ENCODE peak calls at places on chromosome 22, in four cellular contexts. X is progenitor cell of endocrine pancreas, V is lower leg skin, T is left ventricle myocardium inferior. E is an unnamed sample.

GRCh38 chr22:40620464-40621046 is 16.0 kb downstream of the MRTFA start:
- DNase-seq in X (no peak), V (no peak), T (no peak), E (no peak)

GRCh38 chr22:45777852-45778172 is 106.2 kb downstream of the ATXN10 start:
- DNase-seq in X (no peak), V (no peak), T (no peak), E (no peak)

GRCh38 chr22:41177040-41177625 is 28.0 kb upstream of the L3MBTL2 start:
- DNase-seq in X (no peak), V (no peak), T (no peak), E (no peak)

GRCh38 chr22:45969414-45969799 is 7.6 kb downstream of the WNT7B start:
- DNase-seq in X (no peak), V (no peak), T (no peak), E (peak; percentile 77)

GRCh38 chr22:31199187-31199586 is 12.9 kb upstream of the LIMK2 start:
- DNase-seq in X (no peak), V (no peak), T (no peak), E (no peak)

GRCh38 chr22:19942071-19942885 is 660 bp upstream of the TXNRD2 start:
- DNase-seq in X (no peak), V (no peak), T (no peak), E (no peak)

GRCh38 chr22:41816241-41816640 is 15.8 kb downstream of the CCDC134 start:
- DNase-seq in X (no peak), V (no peak), T (no peak), E (no peak)

GRCh38 chr22:46681010-46681409 is 57.0 kb downstream of the CERK start:
- DNase-seq in X (no peak), V (no peak), T (no peak), E (no peak)

GRCh38 chr22:48492371-48493320 is 1335.0 kb downstream of the BRD1 start:
- DNase-seq in X (peak; percentile 37), V (peak; percentile 90), T (peak; percentile 31), E (peak; percentile 56)

GRCh38 chr22:45185718-45186511 is 22.2 kb downstream of the NUP50 start:
- DNase-seq in X (no peak), V (no peak), T (no peak), E (no peak)

GRCh38 chr22:48711031-48711431 is 1116.6 kb downstream of the BRD1 start:
- DNase-seq in X (no peak), V (no peak), T (peak; percentile 1), E (no peak)

GRCh38 chr22:24420977-24421343 is 6.4 kb upstream of the ADORA2A start:
- DNase-seq in X (no peak), V (peak; percentile 85), T (no peak), E (no peak)

GRCh38 chr22:24420072-24420976 is 7.1 kb upstream of the ADORA2A start:
- DNase-seq in X (no peak), V (peak; percentile 86), T (no peak), E (peak; percentile 80)

GRCh38 chr22:24419480-24419860 is 7.9 kb upstream of the ADORA2A start:
- DNase-seq in X (no peak), V (no peak), T (no peak), E (no peak)

GRCh38 chr22:24422078-24422665 is 5.2 kb upstream of the ADORA2A start:
- DNase-seq in X (no peak), V (no peak), T (no peak), E (no peak)

DNA sequence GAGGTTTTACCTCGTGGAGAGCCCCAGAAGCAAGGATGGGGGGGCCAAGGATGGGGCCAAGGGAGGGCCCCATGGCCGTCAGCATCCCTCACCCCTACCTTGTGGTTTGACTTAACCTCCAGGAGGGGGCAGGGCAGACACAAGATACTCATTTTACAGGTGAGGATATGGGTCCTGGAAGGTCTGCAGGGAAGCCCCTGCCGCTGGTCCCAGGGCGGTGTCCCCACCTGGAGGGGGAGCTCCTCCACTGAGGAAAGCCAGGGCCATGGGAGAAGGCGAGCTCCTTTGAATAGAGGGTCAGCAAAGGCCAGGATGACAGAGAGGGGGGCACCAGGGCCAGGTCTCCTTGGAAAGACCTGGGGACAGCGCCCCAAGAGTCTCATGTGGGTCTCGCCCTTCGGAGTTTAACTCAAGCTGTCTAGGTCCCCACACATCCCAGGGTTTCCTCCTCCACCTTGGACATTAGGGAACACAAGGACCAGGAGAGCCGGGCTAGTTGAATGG is 5.9 kb upstream of the ADORA2A start:
- DNase-seq in X (no peak), V (no peak), T (no peak), E (no peak)
- TF ChIP-seq CTCF in X (peak; percentile 61), V (no peak), T (no peak), E (peak; percentile 15)

GRCh38 chr22:28889625-28890024 is 6.3 kb downstream of the ZNRF3 start:
- DNase-seq in X (no peak), V (peak; percentile 17), T (no peak), E (no peak)

GRCh38 chr22:28885939-28886338 is 2.6 kb downstream of the ZNRF3 start:
- DNase-seq in X (no peak), V (peak; percentile 7), T (no peak), E (no peak)

GRCh38 chr22:28884754-28885375 is 1.5 kb downstream of the ZNRF3 start:
- DNase-seq in X (no peak), V (no peak), T (no peak), E (no peak)

GRCh38 chr22:28891156-28891733 is 7.9 kb downstream of the ZNRF3 start:
- DNase-seq in X (no peak), V (peak; percentile 6), T (no peak), E (no peak)

DNA sequence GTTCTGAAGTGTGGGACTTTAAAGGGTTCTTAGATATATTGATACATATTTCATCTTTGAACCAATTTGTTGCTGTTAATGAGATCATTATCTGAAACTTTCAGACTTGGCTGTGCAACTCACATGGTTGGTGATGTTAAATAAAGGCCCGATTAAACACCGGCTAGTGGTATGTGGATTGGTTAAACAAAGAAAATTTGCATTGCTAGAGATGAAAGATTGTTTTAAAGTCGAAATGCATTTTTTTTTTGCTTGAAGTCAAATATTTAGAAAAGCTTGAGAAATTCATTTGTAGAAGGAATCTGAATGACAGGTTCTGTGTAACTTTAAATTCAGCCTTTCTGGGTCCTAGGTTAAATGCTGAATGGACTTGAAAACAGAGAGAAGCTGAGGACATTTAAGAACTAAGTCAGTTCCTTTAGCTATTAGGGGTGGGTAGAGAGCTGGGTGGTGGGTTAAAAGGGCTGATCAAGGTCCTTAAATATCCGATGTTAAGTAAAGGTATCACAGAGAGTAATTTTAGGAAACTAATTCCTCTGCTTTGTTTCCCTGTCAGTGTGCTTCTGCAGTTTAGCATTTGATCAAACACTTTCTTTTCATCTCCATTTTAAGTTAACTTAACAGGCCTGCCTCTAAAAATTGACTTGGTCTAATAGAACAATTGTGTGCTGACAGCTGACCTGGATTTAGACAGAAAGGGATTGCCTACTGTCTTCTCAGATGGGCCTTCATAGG is 4.5 kb downstream of the ZNRF3 start:
- DNase-seq in X (no peak), V (no peak), T (no peak), E (no peak)
- TF ChIP-seq CTCF in X (no peak), V (no peak), T (no peak), E (no peak)

GRCh38 chr22:38078046-38078840 is 5.7 kb downstream of the SLC16A8 start:
- DNase-seq in X (no peak), V (no peak), T (no peak), E (peak; percentile 59)
- TF ChIP-seq CTCF in X (no peak), V (no peak), T (no peak), E (no peak)

DNA sequence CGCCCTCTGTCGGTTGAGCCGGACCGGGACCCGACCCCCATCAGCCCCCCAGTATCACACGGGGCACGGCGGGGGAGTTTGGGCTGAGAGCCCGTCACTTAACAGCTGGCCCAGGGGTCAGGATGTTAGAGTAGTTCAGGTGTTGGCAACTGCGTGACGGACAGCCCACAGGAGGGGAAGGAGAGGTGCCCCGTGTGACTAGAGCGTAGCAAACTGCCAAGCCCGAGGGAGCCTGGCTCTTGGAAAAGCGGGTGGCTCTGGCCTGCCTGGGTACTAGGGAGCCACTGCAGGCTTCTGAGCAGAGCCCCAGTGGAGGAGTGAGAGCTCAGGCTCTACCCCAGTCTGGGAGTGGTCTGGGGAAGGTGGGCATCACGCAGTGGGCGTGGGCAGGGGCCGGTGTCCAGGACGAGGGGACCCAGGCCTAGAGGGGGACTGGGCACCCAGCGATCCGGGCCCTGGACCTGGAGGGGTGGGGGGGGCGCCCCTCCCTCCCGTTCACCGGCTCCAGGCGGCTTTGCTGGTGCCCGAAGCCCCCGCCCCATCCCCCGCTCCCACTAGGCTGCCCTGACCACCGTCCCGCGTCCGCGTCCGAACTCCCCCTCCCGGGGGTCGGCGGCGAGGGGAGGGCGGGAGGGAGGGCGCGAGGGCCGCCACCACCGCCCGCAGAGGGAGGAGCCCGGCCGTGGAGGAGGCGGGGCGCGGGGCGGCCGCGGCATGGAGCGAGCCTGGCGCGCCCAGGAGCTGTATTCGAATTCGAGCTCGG is 24.4 kb downstream of the SHANK3 start:
- DNase-seq in X (peak; percentile 50), V (peak; percentile 83), T (peak; percentile 20), E (no peak)
- TF ChIP-seq CTCF in X (peak; percentile 69), V (no peak), T (peak; percentile 59), E (no peak)

GRCh38 chr22:39309364-39309861 is 10.0 kb downstream of the RPL3 start:
- DNase-seq in X (no peak), V (no peak), T (no peak), E (peak; percentile 72)
- TF ChIP-seq CTCF in X (peak; percentile 16), V (no peak), T (no peak), E (no peak)

E was measured in upper lobe of left lung.